ENCODE peak calls at places on chromosome 9, in eight cellular contexts. O is NCI-H1092; R is left colon; J is OCI-M1; N is frontal cortex; P is nephron progenitor cell; K is iris pigment epithelial cell; S is CD8-positive, alpha-beta T cell. V is an unnamed sample.

GRCh38 chr9:134738869-134739659 is 97.5 kb downstream of the COL5A1 start:
- DNase-seq in R (no peak), O (peak), N (peak), J (peak), P (peak), S (peak), K (peak), V (peak)

GRCh38 chr9:36166150-36166927 is 2.8 kb upstream of the CCIN start:
- DNase-seq in O (peak), N (peak), K (peak), P (peak), J (peak), S (peak), R (peak), V (peak)

GRCh38 chr9:136630662-136630992 is 32.1 kb upstream of the EGFL7 start:
- DNase-seq in N (no peak), O (no peak), S (no peak), K (no peak), R (no peak), J (no peak), P (no peak), V (no peak)

GRCh38 chr9:93517331-93517730 is 59.1 kb upstream of the PHF2 start:
- DNase-seq in R (no peak), J (no peak), N (no peak), S (peak), O (no peak), K (no peak), P (no peak), V (no peak)

GRCh38 chr9:37215456-37216229 is 95.3 kb downstream of the ZCCHC7 start:
- DNase-seq in J (no peak), S (no peak), N (no peak), O (no peak), R (no peak), K (peak), P (no peak), V (no peak)

GRCh38 chr9:126440938-126441337 is 114.3 kb downstream of the MVB12B start:
- DNase-seq in J (no peak), N (peak), K (no peak), S (no peak), O (no peak), P (no peak), R (no peak), V (no peak)

GRCh38 chr9:20403346-20403745 is 219.0 kb downstream of the MLLT3 start:
- DNase-seq in J (no peak), O (no peak), P (no peak), K (no peak), R (no peak), N (no peak), S (no peak), V (no peak)

GRCh38 chr9:22342489-22343217 is 104.0 kb upstream of the DMRTA1 start:
- DNase-seq in J (no peak), K (peak), P (no peak), O (no peak), N (no peak), R (no peak), S (no peak), V (no peak)

GRCh38 chr9:135478858-135479468 is 619 bp upstream of the PPP1R26 start:
- DNase-seq in N (peak), K (no peak), O (no peak), R (peak), S (no peak), P (peak), J (peak), V (no peak)

GRCh38 chr9:88833946-88834345 is 157.3 kb upstream of the S1PR3 start:
- DNase-seq in N (no peak), O (no peak), J (no peak), R (no peak), P (no peak), S (no peak), K (no peak), V (no peak)

GRCh38 chr9:136151214-136151804 is 32.6 kb upstream of the TMEM250 start:
- DNase-seq in J (no peak), N (no peak), O (no peak), S (no peak), R (no peak), K (no peak), P (no peak), V (no peak)

GRCh38 chr9:35164711-35165110 is 2.9 kb downstream of the UNC13B start:
- DNase-seq in N (no peak), J (peak), O (no peak), R (no peak), P (no peak), K (peak), S (no peak), V (no peak)

GRCh38 chr9:33024126-33024965 is 727 bp upstream of the DNAJA1 start:
- DNase-seq in R (no peak), K (peak), N (no peak), O (peak), J (peak), P (peak), S (no peak), V (no peak)

GRCh38 chr9:79812099-79812498 is 240.3 kb downstream of the TLE4 start:
- DNase-seq in O (no peak), K (peak), R (no peak), N (no peak), P (no peak), S (no peak), J (no peak), V (no peak)

GRCh38 chr9:100082786-100083185 is 16.0 kb downstream of the ERP44 start:
- DNase-seq in R (no peak), N (no peak), J (no peak), O (no peak), P (no peak), K (peak), S (no peak), V (no peak)

GRCh38 chr9:128580731-128581130 is 28.3 kb downstream of the SPTAN1 start:
- DNase-seq in K (no peak), R (no peak), O (no peak), S (no peak), P (no peak), N (no peak), J (no peak), V (no peak)

GRCh38 chr9:37989632-37990155 is 79.3 kb downstream of the SHB start:
- DNase-seq in K (no peak), O (no peak), N (no peak), P (no peak), R (no peak), S (no peak), J (no peak), V (no peak)

GRCh38 chr9:83557317-83557716 is 19.1 kb upstream of the FRMD3 start:
- DNase-seq in K (no peak), R (no peak), O (no peak), P (no peak), N (no peak), J (no peak), S (no peak), V (no peak)

GRCh38 chr9:81183763-81184162 is 505.6 kb downstream of the TLE1 start:
- DNase-seq in J (peak), N (no peak), K (peak), P (no peak), O (no peak), R (no peak), S (no peak), V (no peak)

GRCh38 chr9:89047667-89048066 is 56.4 kb downstream of the S1PR3 start:
- DNase-seq in P (no peak), J (no peak), S (no peak), O (no peak), K (no peak), N (no peak), R (no peak), V (no peak)

GRCh38 chr9:89889865-89890264 is 285.1 kb downstream of the GADD45G start:
- DNase-seq in P (no peak), S (peak), K (no peak), R (no peak), N (no peak), O (no peak), J (no peak), V (no peak)

GRCh38 chr9:16487915-16488314 is 382.6 kb downstream of the BNC2 start:
- DNase-seq in R (no peak), N (no peak), J (peak), O (no peak), K (no peak), P (no peak), S (no peak), V (no peak)

GRCh38 chr9:138022756-138023393 is 145.3 kb downstream of the CACNA1B start:
- DNase-seq in R (no peak), O (peak), J (no peak), K (no peak), P (peak), S (peak), N (no peak), V (peak)

GRCh38 chr9:127403507-127404192 is 6.7 kb downstream of the SLC2A8 start:
- DNase-seq in S (no peak), P (no peak), J (no peak), K (no peak), O (no peak), R (no peak), N (no peak), V (no peak)

GRCh38 chr9:110058304-110058953 is 149.5 kb downstream of the C9orf152 start:
- DNase-seq in O (peak), J (peak), P (peak), R (peak), K (peak), N (peak), S (peak), V (no peak)